ENCODE peak calls at places on chromosome 1, in nine cellular contexts. E is IMR-90, G is HFF-Myc, Y is PC-3, D is BJ, R is epithelial cell of esophagus, N is uterus, V is stomach, X is ovary. T is an unnamed sample.

GRCh38 chr1:25793585-25794170 is 6.3 kb upstream of the SELENON start:
- DNase-seq in E (peak), G (no peak), Y (no peak), D (no peak), R (no peak), N (no peak), V (no peak), X (no peak), T (peak)

GRCh38 chr1:3128431-3129132 is 59.6 kb downstream of the PRDM16 start:
- DNase-seq in E (no peak), G (no peak), Y (no peak), D (no peak), R (no peak), N (no peak), V (no peak), X (no peak), T (no peak)

GRCh38 chr1:225026701-225027100 is 97.2 kb downstream of the DNAH14 start:
- DNase-seq in E (no peak), G (no peak), Y (no peak), D (no peak), R (no peak), N (no peak), V (no peak), X (no peak), T (no peak)

GRCh38 chr1:47031585-47031984 is 8.1 kb downstream of the CYP4X1 start:
- DNase-seq in E (no peak), G (no peak), Y (no peak), D (no peak), R (no peak), N (no peak), V (no peak), X (no peak), T (no peak)

GRCh38 chr1:168755800-168756418 is 26.9 kb upstream of the DPT start:
- DNase-seq in E (no peak), G (no peak), Y (no peak), D (no peak), R (no peak), N (no peak), V (no peak), X (no peak), T (no peak)

GRCh38 chr1:17215545-17215890 is 10.6 kb downstream of the PADI1 start:
- DNase-seq in E (no peak), G (no peak), Y (peak), D (no peak), R (peak), N (no peak), V (no peak), X (no peak), T (no peak)

GRCh38 chr1:153658400-153659174 is at the start of gene SNAPIN:
- DNase-seq in E (peak), G (peak), Y (peak), D (no peak), R (peak), N (peak), V (peak), X (peak), T (peak)

GRCh38 chr1:99544328-99544727 is 101.6 kb upstream of the PALMD start:
- DNase-seq in E (peak), G (peak), Y (peak), D (no peak), R (peak), N (peak), V (no peak), X (no peak), T (peak)

GRCh38 chr1:197312163-197312562 is 44.1 kb downstream of the CRB1 start:
- DNase-seq in E (no peak), G (no peak), Y (peak), D (no peak), R (peak), N (no peak), V (no peak), X (no peak), T (no peak)

GRCh38 chr1:93615201-93616150 is 66.2 kb downstream of the BCAR3 start:
- DNase-seq in E (peak), G (peak), Y (peak), D (peak), R (peak), N (no peak), V (no peak), X (no peak), T (peak)

GRCh38 chr1:42211224-42211623 is 46.7 kb upstream of the GUCA2A start:
- DNase-seq in E (peak), G (peak), Y (peak), D (no peak), R (peak), N (no peak), V (no peak), X (no peak), T (peak)

DNA sequence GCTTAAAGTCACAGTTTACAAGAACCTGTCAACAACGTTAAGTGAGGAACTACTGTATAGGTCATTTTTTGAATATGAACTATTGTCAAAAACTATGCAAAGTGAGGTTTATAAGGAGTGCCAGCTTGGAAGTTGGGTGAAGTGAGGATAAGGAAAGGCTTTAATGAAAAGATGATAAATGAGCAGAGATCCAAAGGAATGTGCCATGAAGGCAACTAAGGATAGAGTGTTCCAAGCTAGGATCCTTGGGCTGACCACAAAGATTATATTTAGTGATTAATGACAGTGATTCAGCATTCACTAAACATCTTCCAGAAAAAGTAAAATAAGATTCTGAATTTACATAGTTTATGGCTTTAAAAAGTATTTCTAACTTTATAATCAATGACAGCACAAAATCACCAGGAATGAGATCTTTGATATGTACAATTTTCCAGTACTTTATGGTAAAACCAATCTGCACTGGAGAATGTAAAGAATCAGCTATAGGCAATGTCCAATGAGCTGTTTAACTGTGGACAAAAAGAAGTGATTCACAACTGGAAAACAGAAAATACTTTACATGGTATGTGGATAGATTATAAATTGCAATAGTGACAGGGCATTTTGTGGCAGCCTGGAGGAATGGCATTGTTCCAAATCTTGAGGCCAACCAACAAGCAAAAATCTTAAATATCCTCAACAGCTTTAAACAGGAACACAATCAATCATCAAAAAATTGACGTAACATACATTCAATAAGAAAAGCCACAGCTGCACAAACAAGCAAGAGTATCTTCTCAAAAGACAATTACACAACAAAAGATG is 91.2 kb upstream of the KCTD3 start:
- DNase-seq in E (peak), G (no peak), Y (peak), D (peak), R (peak), N (no peak), V (no peak), X (no peak), T (peak)
- H3K4me3 ChIP-seq in E (no peak), G (no peak), Y (no peak), D (no peak), R (no peak), N (no peak), V (no peak), X (no peak), T (no peak)

DNA sequence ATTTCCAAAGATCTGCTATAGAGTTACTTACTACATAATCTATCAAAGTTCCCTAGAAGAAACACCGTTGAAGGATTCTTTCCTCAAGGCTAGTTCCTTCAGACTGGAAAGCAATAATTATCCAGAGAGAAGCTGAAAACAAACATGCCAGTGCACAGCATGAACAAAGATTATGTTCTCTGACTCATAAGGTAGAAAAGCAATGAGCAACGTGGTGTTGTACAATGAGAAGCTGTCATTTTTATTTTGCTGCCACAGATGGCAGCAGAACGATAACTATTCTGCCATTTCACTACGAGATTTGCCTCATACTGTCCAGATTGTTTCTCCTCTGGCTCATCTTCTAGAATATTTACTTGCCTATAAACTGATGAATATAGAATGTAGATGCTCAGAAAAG is 10.7 kb downstream of the EXTL2 start:
- DNase-seq in E (peak), G (no peak), Y (peak), D (no peak), R (peak), N (no peak), V (no peak), X (no peak), T (peak)
- TF ChIP-seq CTCF in E (peak), G (no peak), Y (peak), D (peak), R (peak), N (no peak), V (no peak), X (no peak), T (no peak)

GRCh38 chr1:183044893-183045649 is 21.9 kb downstream of the LAMC1 start:
- DNase-seq in E (no peak), G (no peak), Y (peak), D (no peak), R (no peak), N (no peak), V (no peak), X (no peak), T (no peak)
- H3K4me3 ChIP-seq in E (no peak), G (no peak), Y (no peak), D (no peak), R (no peak), N (no peak), V (no peak), X (no peak), T (no peak)

DNA sequence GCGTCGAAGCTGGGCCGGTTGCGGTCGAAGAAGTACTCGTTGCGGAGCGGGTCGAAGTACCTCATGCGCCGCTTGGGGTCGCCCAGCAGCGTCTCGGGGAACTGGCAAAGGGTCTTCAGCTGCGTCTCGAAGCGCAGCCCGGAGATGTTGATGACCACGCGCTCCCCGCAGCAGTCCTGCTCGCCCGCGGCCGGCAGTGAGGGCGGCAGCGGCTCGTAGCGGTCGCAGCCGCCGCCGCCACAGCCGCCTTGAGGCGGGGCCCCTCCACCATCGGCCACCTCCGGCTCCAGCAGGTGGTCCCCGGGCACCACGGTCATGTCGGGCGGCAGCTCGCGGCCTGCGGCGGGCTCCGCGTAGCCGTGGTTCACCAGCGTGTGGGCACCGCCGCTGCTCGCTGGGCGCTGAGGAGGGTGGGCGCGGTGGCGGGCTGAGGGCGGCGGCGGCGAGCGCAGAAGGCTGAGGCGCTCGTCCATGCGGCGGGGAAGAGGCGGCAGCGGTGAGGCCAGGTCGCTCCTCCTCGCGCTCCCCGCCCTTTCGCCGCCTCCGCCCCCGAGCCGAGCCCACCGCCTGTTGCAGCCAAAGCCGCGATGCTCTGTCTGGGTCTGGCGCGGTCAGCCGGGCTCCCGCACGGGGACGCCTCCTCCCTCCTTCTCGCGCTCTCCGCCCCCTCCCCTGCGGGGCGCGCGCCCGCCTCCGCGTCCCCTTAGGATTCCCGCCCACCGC is at the start of gene KCNA3:
- DNase-seq in E (no peak), G (no peak), Y (no peak), D (no peak), R (no peak), N (peak), V (peak), X (peak), T (no peak)
- TF ChIP-seq CTCF in E (no peak), G (no peak), Y (no peak), D (no peak), R (no peak), N (no peak), V (no peak), X (peak), T (no peak)

GRCh38 chr1:37153116-37153515 is 118.8 kb upstream of the GRIK3 start:
- DNase-seq in E (no peak), G (no peak), Y (no peak), D (no peak), R (no peak), N (no peak), V (no peak), X (no peak), T (no peak)

GRCh38 chr1:37152491-37152890 is 118.2 kb upstream of the GRIK3 start:
- DNase-seq in E (no peak), G (no peak), Y (no peak), D (no peak), R (no peak), N (no peak), V (no peak), X (no peak), T (no peak)

GRCh38 chr1:37149296-37149695 is 115.0 kb upstream of the GRIK3 start:
- DNase-seq in E (no peak), G (no peak), Y (no peak), D (no peak), R (no peak), N (no peak), V (no peak), X (no peak), T (no peak)

GRCh38 chr1:37151789-37152188 is 117.5 kb upstream of the GRIK3 start:
- DNase-seq in E (no peak), G (no peak), Y (no peak), D (no peak), R (no peak), N (no peak), V (no peak), X (no peak), T (no peak)

GRCh38 chr1:37150986-37151385 is 116.7 kb upstream of the GRIK3 start:
- DNase-seq in E (no peak), G (no peak), Y (no peak), D (no peak), R (no peak), N (no peak), V (no peak), X (no peak), T (no peak)
- H3K4me3 ChIP-seq in E (no peak), G (no peak), Y (no peak), D (no peak), R (no peak), N (no peak), V (no peak), X (no peak), T (no peak)

GRCh38 chr1:152036316-152037216 is at the start of gene S100A11:
- DNase-seq in E (peak), G (no peak), Y (peak), D (no peak), R (peak), N (peak), V (peak), X (peak), T (peak)
- TF ChIP-seq CTCF in E (no peak), G (no peak), Y (no peak), D (no peak), R (no peak), N (peak), V (no peak), X (no peak), T (peak)

T was measured in AG10803.